ENCODE peak calls at places on chromosomes 13 and 19, in ten cellular contexts. One of them, this sample, is unnamed.

GRCh38 chr19:51702103-51702753 is 9.1 kb downstream of the SPACA6 start:
- DNase-seq in transverse colon: peak
- DNase-seq in HTR-8/SVneo: no peak
- DNase-seq in AG04450: no peak
- DNase-seq in NCI-H526: peak
- DNase-seq in neural crest cell: no peak
- DNase-seq in frontal cortex: peak
- DNase-seq in GM12865: peak
- DNase-seq in SHP77: peak
- DNase-seq in upper lobe of right lung: peak
- DNase-seq in this sample: peak

GRCh38 chr19:1651548-1652394 is 644 bp downstream of the TCF3 start:
- DNase-seq in frontal cortex: peak
- DNase-seq in SHP77: no peak
- DNase-seq in upper lobe of right lung: peak
- DNase-seq in neural crest cell: no peak
- DNase-seq in transverse colon: peak
- DNase-seq in AG04450: no peak
- DNase-seq in GM12865: peak
- DNase-seq in HTR-8/SVneo: no peak
- DNase-seq in NCI-H526: peak
- DNase-seq in this sample: peak

GRCh38 chr19:51473009-51473707 is 5.2 kb upstream of the CEACAM18 start:
- DNase-seq in upper lobe of right lung: no peak
- DNase-seq in SHP77: peak
- DNase-seq in AG04450: peak
- DNase-seq in transverse colon: peak
- DNase-seq in HTR-8/SVneo: peak
- DNase-seq in NCI-H526: peak
- DNase-seq in neural crest cell: peak
- DNase-seq in frontal cortex: peak
- DNase-seq in GM12865: peak
- DNase-seq in this sample: peak

GRCh38 chr13:114107686-114108081 is 24.7 kb downstream of the RASA3 start:
- DNase-seq in AG04450: peak
- DNase-seq in HTR-8/SVneo: no peak
- DNase-seq in frontal cortex: no peak
- DNase-seq in upper lobe of right lung: peak
- DNase-seq in neural crest cell: no peak
- DNase-seq in GM12865: no peak
- DNase-seq in transverse colon: peak
- DNase-seq in NCI-H526: no peak
- DNase-seq in SHP77: peak
- DNase-seq in this sample: no peak

GRCh38 chr13:33728271-33729037 is 89.5 kb upstream of the RFC3 start:
- DNase-seq in frontal cortex: no peak
- DNase-seq in SHP77: no peak
- DNase-seq in AG04450: no peak
- DNase-seq in transverse colon: peak
- DNase-seq in NCI-H526: no peak
- DNase-seq in GM12865: peak
- DNase-seq in HTR-8/SVneo: no peak
- DNase-seq in upper lobe of right lung: no peak
- DNase-seq in neural crest cell: no peak
- DNase-seq in this sample: peak

GRCh38 chr19:38539751-38540150 is 78.0 kb downstream of the MAP4K1 start:
- DNase-seq in upper lobe of right lung: no peak
- DNase-seq in GM12865: no peak
- DNase-seq in HTR-8/SVneo: no peak
- DNase-seq in neural crest cell: no peak
- DNase-seq in AG04450: no peak
- DNase-seq in SHP77: no peak
- DNase-seq in NCI-H526: no peak
- DNase-seq in frontal cortex: no peak
- DNase-seq in transverse colon: no peak
- DNase-seq in this sample: no peak

GRCh38 chr13:110132178-110132975 is 174.6 kb downstream of the COL4A1 start:
- DNase-seq in NCI-H526: no peak
- DNase-seq in transverse colon: no peak
- DNase-seq in frontal cortex: no peak
- DNase-seq in HTR-8/SVneo: no peak
- DNase-seq in neural crest cell: no peak
- DNase-seq in SHP77: peak
- DNase-seq in GM12865: no peak
- DNase-seq in AG04450: no peak
- DNase-seq in upper lobe of right lung: no peak
- DNase-seq in this sample: no peak

GRCh38 chr13:69737129-69737935 is 370.3 kb upstream of the ATXN8OS start:
- DNase-seq in AG04450: no peak
- DNase-seq in upper lobe of right lung: no peak
- DNase-seq in NCI-H526: peak
- DNase-seq in frontal cortex: no peak
- DNase-seq in GM12865: no peak
- DNase-seq in transverse colon: no peak
- DNase-seq in HTR-8/SVneo: no peak
- DNase-seq in neural crest cell: no peak
- DNase-seq in SHP77: no peak
- DNase-seq in this sample: no peak

GRCh38 chr19:32296694-32297093 is 48.7 kb upstream of the ZNF507 start:
- DNase-seq in neural crest cell: no peak
- DNase-seq in GM12865: no peak
- DNase-seq in upper lobe of right lung: no peak
- DNase-seq in NCI-H526: no peak
- DNase-seq in SHP77: no peak
- DNase-seq in frontal cortex: no peak
- DNase-seq in AG04450: no peak
- DNase-seq in HTR-8/SVneo: no peak
- DNase-seq in transverse colon: no peak
- DNase-seq in this sample: no peak

GRCh38 chr19:18417250-18418033 is 1.8 kb upstream of the SSBP4 start:
- DNase-seq in NCI-H526: peak
- DNase-seq in GM12865: peak
- DNase-seq in transverse colon: peak
- DNase-seq in AG04450: no peak
- DNase-seq in upper lobe of right lung: peak
- DNase-seq in HTR-8/SVneo: peak
- DNase-seq in neural crest cell: peak
- DNase-seq in frontal cortex: no peak
- DNase-seq in SHP77: peak
- DNase-seq in this sample: no peak

GRCh38 chr13:103188688-103189326 is 122.6 kb upstream of the SLC10A2 start:
- DNase-seq in upper lobe of right lung: no peak
- DNase-seq in NCI-H526: peak
- DNase-seq in SHP77: peak
- DNase-seq in frontal cortex: peak
- DNase-seq in GM12865: peak
- DNase-seq in AG04450: no peak
- DNase-seq in HTR-8/SVneo: no peak
- DNase-seq in neural crest cell: no peak
- DNase-seq in transverse colon: no peak
- DNase-seq in this sample: peak

GRCh38 chr13:78595819-78596700 is 7.3 kb downstream of the POU4F1 start:
- DNase-seq in upper lobe of right lung: no peak
- DNase-seq in transverse colon: no peak
- DNase-seq in neural crest cell: no peak
- DNase-seq in GM12865: no peak
- DNase-seq in NCI-H526: no peak
- DNase-seq in AG04450: no peak
- DNase-seq in HTR-8/SVneo: no peak
- DNase-seq in SHP77: no peak
- DNase-seq in frontal cortex: no peak
- DNase-seq in this sample: no peak

GRCh38 chr19:28468701-28469459 is 744.1 kb downstream of the UQCRFS1 start:
- DNase-seq in upper lobe of right lung: no peak
- DNase-seq in frontal cortex: no peak
- DNase-seq in transverse colon: peak
- DNase-seq in AG04450: no peak
- DNase-seq in HTR-8/SVneo: no peak
- DNase-seq in neural crest cell: no peak
- DNase-seq in GM12865: peak
- DNase-seq in SHP77: peak
- DNase-seq in NCI-H526: peak
- DNase-seq in this sample: peak

GRCh38 chr13:46675016-46675415 is 121.9 kb downstream of the ESD start:
- DNase-seq in neural crest cell: no peak
- DNase-seq in GM12865: no peak
- DNase-seq in AG04450: no peak
- DNase-seq in transverse colon: no peak
- DNase-seq in frontal cortex: no peak
- DNase-seq in NCI-H526: no peak
- DNase-seq in upper lobe of right lung: no peak
- DNase-seq in SHP77: peak
- DNase-seq in HTR-8/SVneo: no peak
- DNase-seq in this sample: no peak